ENCODE peak calls at places on chromosome 2, in eight cellular contexts. One of them, this sample, is unnamed.

GRCh38 chr2:118255771-118256372 is 167.6 kb downstream of the INSIG2 start:
- DNase-seq in astrocyte of the hippocampus: no peak
- DNase-seq in stimulated activated CD4-positive, alpha-beta T cell treated with anti-CD3 and anti-CD28 coated beads, Interleukin-12 subunit alpha, Interleukin-12 subunit beta, amount 100 ng/mL, for 4 hours: no peak
- DNase-seq in nucleus accumbens: no peak
- DNase-seq in GM12865: no peak
- DNase-seq in stimulated activated CD8-positive, alpha-beta memory T cell treated with anti-CD3 and anti-CD28 coated beads, Interleukin-15, amount 100 ng/mL, for 1 hour: no peak
- DNase-seq in neuronal stem cell: peak; percentile 74
- DNase-seq in sigmoid colon: no peak
- DNase-seq in this sample: no peak

GRCh38 chr2:189798312-189799029 is 14.2 kb downstream of the PMS1 start:
- DNase-seq in astrocyte of the hippocampus: peak; percentile 59
- DNase-seq in stimulated activated CD4-positive, alpha-beta T cell treated with anti-CD3 and anti-CD28 coated beads, Interleukin-12 subunit alpha, Interleukin-12 subunit beta, amount 100 ng/mL, for 4 hours: no peak
- DNase-seq in nucleus accumbens: no peak
- DNase-seq in GM12865: peak; percentile 58
- DNase-seq in stimulated activated CD8-positive, alpha-beta memory T cell treated with anti-CD3 and anti-CD28 coated beads, Interleukin-15, amount 100 ng/mL, for 1 hour: no peak
- DNase-seq in neuronal stem cell: no peak
- DNase-seq in sigmoid colon: no peak
- DNase-seq in this sample: no peak

GRCh38 chr2:9877026-9877425 is 33.8 kb downstream of the TAF1B start:
- DNase-seq in astrocyte of the hippocampus: no peak
- DNase-seq in stimulated activated CD4-positive, alpha-beta T cell treated with anti-CD3 and anti-CD28 coated beads, Interleukin-12 subunit alpha, Interleukin-12 subunit beta, amount 100 ng/mL, for 4 hours: no peak
- DNase-seq in nucleus accumbens: no peak
- DNase-seq in GM12865: no peak
- DNase-seq in stimulated activated CD8-positive, alpha-beta memory T cell treated with anti-CD3 and anti-CD28 coated beads, Interleukin-15, amount 100 ng/mL, for 1 hour: no peak
- DNase-seq in neuronal stem cell: no peak
- DNase-seq in sigmoid colon: no peak
- DNase-seq in this sample: no peak

GRCh38 chr2:215870986-215871385 is 142.4 kb downstream of the MREG start:
- DNase-seq in astrocyte of the hippocampus: no peak
- DNase-seq in stimulated activated CD4-positive, alpha-beta T cell treated with anti-CD3 and anti-CD28 coated beads, Interleukin-12 subunit alpha, Interleukin-12 subunit beta, amount 100 ng/mL, for 4 hours: no peak
- DNase-seq in nucleus accumbens: no peak
- DNase-seq in GM12865: peak; percentile 16
- DNase-seq in stimulated activated CD8-positive, alpha-beta memory T cell treated with anti-CD3 and anti-CD28 coated beads, Interleukin-15, amount 100 ng/mL, for 1 hour: no peak
- DNase-seq in neuronal stem cell: no peak
- DNase-seq in sigmoid colon: no peak
- DNase-seq in this sample: no peak

GRCh38 chr2:119246884-119247843 is 23.5 kb downstream of the STEAP3 start:
- DNase-seq in astrocyte of the hippocampus: no peak
- DNase-seq in stimulated activated CD4-positive, alpha-beta T cell treated with anti-CD3 and anti-CD28 coated beads, Interleukin-12 subunit alpha, Interleukin-12 subunit beta, amount 100 ng/mL, for 4 hours: no peak
- DNase-seq in nucleus accumbens: no peak
- DNase-seq in GM12865: no peak
- DNase-seq in stimulated activated CD8-positive, alpha-beta memory T cell treated with anti-CD3 and anti-CD28 coated beads, Interleukin-15, amount 100 ng/mL, for 1 hour: no peak
- DNase-seq in neuronal stem cell: no peak
- DNase-seq in sigmoid colon: no peak
- DNase-seq in this sample: no peak

GRCh38 chr2:174607989-174608865 is 10.6 kb upstream of the WIPF1 start:
- DNase-seq in astrocyte of the hippocampus: no peak
- DNase-seq in stimulated activated CD4-positive, alpha-beta T cell treated with anti-CD3 and anti-CD28 coated beads, Interleukin-12 subunit alpha, Interleukin-12 subunit beta, amount 100 ng/mL, for 4 hours: no peak
- DNase-seq in nucleus accumbens: no peak
- DNase-seq in GM12865: peak; percentile 94
- DNase-seq in stimulated activated CD8-positive, alpha-beta memory T cell treated with anti-CD3 and anti-CD28 coated beads, Interleukin-15, amount 100 ng/mL, for 1 hour: no peak
- DNase-seq in neuronal stem cell: no peak
- DNase-seq in sigmoid colon: no peak
- DNase-seq in this sample: no peak

GRCh38 chr2:58701688-58702301 is 460.7 kb upstream of the FANCL start:
- DNase-seq in astrocyte of the hippocampus: peak; percentile 9
- DNase-seq in stimulated activated CD4-positive, alpha-beta T cell treated with anti-CD3 and anti-CD28 coated beads, Interleukin-12 subunit alpha, Interleukin-12 subunit beta, amount 100 ng/mL, for 4 hours: no peak
- DNase-seq in nucleus accumbens: no peak
- DNase-seq in GM12865: no peak
- DNase-seq in stimulated activated CD8-positive, alpha-beta memory T cell treated with anti-CD3 and anti-CD28 coated beads, Interleukin-15, amount 100 ng/mL, for 1 hour: no peak
- DNase-seq in neuronal stem cell: no peak
- DNase-seq in sigmoid colon: no peak
- DNase-seq in this sample: no peak

GRCh38 chr2:40488101-40488598 is 36.3 kb upstream of the SLC8A1 start:
- DNase-seq in astrocyte of the hippocampus: peak; percentile 56
- DNase-seq in stimulated activated CD4-positive, alpha-beta T cell treated with anti-CD3 and anti-CD28 coated beads, Interleukin-12 subunit alpha, Interleukin-12 subunit beta, amount 100 ng/mL, for 4 hours: no peak
- DNase-seq in nucleus accumbens: no peak
- DNase-seq in GM12865: no peak
- DNase-seq in stimulated activated CD8-positive, alpha-beta memory T cell treated with anti-CD3 and anti-CD28 coated beads, Interleukin-15, amount 100 ng/mL, for 1 hour: no peak
- DNase-seq in neuronal stem cell: peak; percentile 44
- DNase-seq in sigmoid colon: no peak
- DNase-seq in this sample: no peak

GRCh38 chr2:107402330-107402729 is 424.4 kb upstream of the RGPD4 start:
- DNase-seq in astrocyte of the hippocampus: no peak
- DNase-seq in stimulated activated CD4-positive, alpha-beta T cell treated with anti-CD3 and anti-CD28 coated beads, Interleukin-12 subunit alpha, Interleukin-12 subunit beta, amount 100 ng/mL, for 4 hours: no peak
- DNase-seq in nucleus accumbens: no peak
- DNase-seq in GM12865: peak; percentile 2
- DNase-seq in stimulated activated CD8-positive, alpha-beta memory T cell treated with anti-CD3 and anti-CD28 coated beads, Interleukin-15, amount 100 ng/mL, for 1 hour: no peak
- DNase-seq in neuronal stem cell: no peak
- DNase-seq in sigmoid colon: no peak
- DNase-seq in this sample: no peak

GRCh38 chr2:135585586-135585985 is 54.3 kb downstream of the R3HDM1 start:
- DNase-seq in astrocyte of the hippocampus: no peak
- DNase-seq in stimulated activated CD4-positive, alpha-beta T cell treated with anti-CD3 and anti-CD28 coated beads, Interleukin-12 subunit alpha, Interleukin-12 subunit beta, amount 100 ng/mL, for 4 hours: no peak
- DNase-seq in nucleus accumbens: no peak
- DNase-seq in GM12865: peak; percentile 3
- DNase-seq in stimulated activated CD8-positive, alpha-beta memory T cell treated with anti-CD3 and anti-CD28 coated beads, Interleukin-15, amount 100 ng/mL, for 1 hour: no peak
- DNase-seq in neuronal stem cell: no peak
- DNase-seq in sigmoid colon: no peak
- DNase-seq in this sample: no peak

GRCh38 chr2:30964334-30964733 is 157.1 kb upstream of the CAPN13 start:
- DNase-seq in astrocyte of the hippocampus: no peak
- DNase-seq in stimulated activated CD4-positive, alpha-beta T cell treated with anti-CD3 and anti-CD28 coated beads, Interleukin-12 subunit alpha, Interleukin-12 subunit beta, amount 100 ng/mL, for 4 hours: no peak
- DNase-seq in nucleus accumbens: no peak
- DNase-seq in GM12865: no peak
- DNase-seq in stimulated activated CD8-positive, alpha-beta memory T cell treated with anti-CD3 and anti-CD28 coated beads, Interleukin-15, amount 100 ng/mL, for 1 hour: no peak
- DNase-seq in neuronal stem cell: no peak
- DNase-seq in sigmoid colon: no peak
- DNase-seq in this sample: no peak

GRCh38 chr2:26587966-26588365 is 53.2 kb downstream of the CIB4 start:
- DNase-seq in astrocyte of the hippocampus: no peak
- DNase-seq in stimulated activated CD4-positive, alpha-beta T cell treated with anti-CD3 and anti-CD28 coated beads, Interleukin-12 subunit alpha, Interleukin-12 subunit beta, amount 100 ng/mL, for 4 hours: no peak
- DNase-seq in nucleus accumbens: no peak
- DNase-seq in GM12865: no peak
- DNase-seq in stimulated activated CD8-positive, alpha-beta memory T cell treated with anti-CD3 and anti-CD28 coated beads, Interleukin-15, amount 100 ng/mL, for 1 hour: no peak
- DNase-seq in neuronal stem cell: no peak
- DNase-seq in sigmoid colon: peak; percentile 35
- DNase-seq in this sample: no peak

GRCh38 chr2:159893439-159893838 is 95.4 kb upstream of the CD302 start:
- DNase-seq in astrocyte of the hippocampus: no peak
- DNase-seq in stimulated activated CD4-positive, alpha-beta T cell treated with anti-CD3 and anti-CD28 coated beads, Interleukin-12 subunit alpha, Interleukin-12 subunit beta, amount 100 ng/mL, for 4 hours: no peak
- DNase-seq in nucleus accumbens: no peak
- DNase-seq in GM12865: peak; percentile 53
- DNase-seq in stimulated activated CD8-positive, alpha-beta memory T cell treated with anti-CD3 and anti-CD28 coated beads, Interleukin-15, amount 100 ng/mL, for 1 hour: no peak
- DNase-seq in neuronal stem cell: no peak
- DNase-seq in sigmoid colon: no peak
- DNase-seq in this sample: no peak

GRCh38 chr2:217637268-217637615 is 365.6 kb downstream of the TNS1 start:
- DNase-seq in astrocyte of the hippocampus: no peak
- DNase-seq in stimulated activated CD4-positive, alpha-beta T cell treated with anti-CD3 and anti-CD28 coated beads, Interleukin-12 subunit alpha, Interleukin-12 subunit beta, amount 100 ng/mL, for 4 hours: no peak
- DNase-seq in nucleus accumbens: no peak
- DNase-seq in GM12865: no peak
- DNase-seq in stimulated activated CD8-positive, alpha-beta memory T cell treated with anti-CD3 and anti-CD28 coated beads, Interleukin-15, amount 100 ng/mL, for 1 hour: no peak
- DNase-seq in neuronal stem cell: no peak
- DNase-seq in sigmoid colon: no peak
- DNase-seq in this sample: no peak

GRCh38 chr2:56183643-56184499 is at the start of gene CCDC85A:
- DNase-seq in astrocyte of the hippocampus: peak; percentile 95
- DNase-seq in stimulated activated CD4-positive, alpha-beta T cell treated with anti-CD3 and anti-CD28 coated beads, Interleukin-12 subunit alpha, Interleukin-12 subunit beta, amount 100 ng/mL, for 4 hours: peak; percentile 64
- DNase-seq in nucleus accumbens: peak; percentile 55
- DNase-seq in GM12865: peak; percentile 79
- DNase-seq in stimulated activated CD8-positive, alpha-beta memory T cell treated with anti-CD3 and anti-CD28 coated beads, Interleukin-15, amount 100 ng/mL, for 1 hour: peak; percentile 13
- DNase-seq in neuronal stem cell: peak; percentile 89
- DNase-seq in sigmoid colon: peak; percentile 83
- DNase-seq in this sample: peak; percentile 83

GRCh38 chr2:23414876-23415275 is 29.9 kb downstream of the KLHL29 start:
- DNase-seq in astrocyte of the hippocampus: no peak
- DNase-seq in stimulated activated CD4-positive, alpha-beta T cell treated with anti-CD3 and anti-CD28 coated beads, Interleukin-12 subunit alpha, Interleukin-12 subunit beta, amount 100 ng/mL, for 4 hours: no peak
- DNase-seq in nucleus accumbens: no peak
- DNase-seq in GM12865: no peak
- DNase-seq in stimulated activated CD8-positive, alpha-beta memory T cell treated with anti-CD3 and anti-CD28 coated beads, Interleukin-15, amount 100 ng/mL, for 1 hour: no peak
- DNase-seq in neuronal stem cell: no peak
- DNase-seq in sigmoid colon: no peak
- DNase-seq in this sample: no peak

GRCh38 chr2:70789304-70790078 is 952 bp downstream of the FIGLA start:
- DNase-seq in astrocyte of the hippocampus: peak; percentile 80
- DNase-seq in stimulated activated CD4-positive, alpha-beta T cell treated with anti-CD3 and anti-CD28 coated beads, Interleukin-12 subunit alpha, Interleukin-12 subunit beta, amount 100 ng/mL, for 4 hours: peak; percentile 69
- DNase-seq in nucleus accumbens: peak; percentile 20
- DNase-seq in GM12865: peak; percentile 58
- DNase-seq in stimulated activated CD8-positive, alpha-beta memory T cell treated with anti-CD3 and anti-CD28 coated beads, Interleukin-15, amount 100 ng/mL, for 1 hour: peak; percentile 33
- DNase-seq in neuronal stem cell: peak; percentile 68
- DNase-seq in sigmoid colon: peak; percentile 71
- DNase-seq in this sample: peak; percentile 36

GRCh38 chr2:119641562-119642258 is 37.3 kb upstream of the TMEM177 start:
- DNase-seq in astrocyte of the hippocampus: peak; percentile 93
- DNase-seq in stimulated activated CD4-positive, alpha-beta T cell treated with anti-CD3 and anti-CD28 coated beads, Interleukin-12 subunit alpha, Interleukin-12 subunit beta, amount 100 ng/mL, for 4 hours: peak; percentile 67
- DNase-seq in nucleus accumbens: peak; percentile 34
- DNase-seq in GM12865: peak; percentile 77
- DNase-seq in stimulated activated CD8-positive, alpha-beta memory T cell treated with anti-CD3 and anti-CD28 coated beads, Interleukin-15, amount 100 ng/mL, for 1 hour: peak; percentile 51
- DNase-seq in neuronal stem cell: peak; percentile 70
- DNase-seq in sigmoid colon: peak; percentile 73
- DNase-seq in this sample: peak; percentile 71

GRCh38 chr2:207149253-207150213 is 16.2 kb downstream of the KLF7 start:
- DNase-seq in astrocyte of the hippocampus: no peak
- DNase-seq in stimulated activated CD4-positive, alpha-beta T cell treated with anti-CD3 and anti-CD28 coated beads, Interleukin-12 subunit alpha, Interleukin-12 subunit beta, amount 100 ng/mL, for 4 hours: no peak
- DNase-seq in nucleus accumbens: no peak
- DNase-seq in GM12865: peak; percentile 42
- DNase-seq in stimulated activated CD8-positive, alpha-beta memory T cell treated with anti-CD3 and anti-CD28 coated beads, Interleukin-15, amount 100 ng/mL, for 1 hour: no peak
- DNase-seq in neuronal stem cell: no peak
- DNase-seq in sigmoid colon: no peak
- DNase-seq in this sample: no peak

GRCh38 chr2:106054880-106055655 is 139.0 kb downstream of the UXS1 start:
- DNase-seq in astrocyte of the hippocampus: no peak
- DNase-seq in stimulated activated CD4-positive, alpha-beta T cell treated with anti-CD3 and anti-CD28 coated beads, Interleukin-12 subunit alpha, Interleukin-12 subunit beta, amount 100 ng/mL, for 4 hours: no peak
- DNase-seq in nucleus accumbens: no peak
- DNase-seq in GM12865: no peak
- DNase-seq in stimulated activated CD8-positive, alpha-beta memory T cell treated with anti-CD3 and anti-CD28 coated beads, Interleukin-15, amount 100 ng/mL, for 1 hour: no peak
- DNase-seq in neuronal stem cell: no peak
- DNase-seq in sigmoid colon: no peak
- DNase-seq in this sample: no peak

GRCh38 chr2:102046135-102046901 is 54.6 kb downstream of the IL1R2 start:
- DNase-seq in astrocyte of the hippocampus: no peak
- DNase-seq in stimulated activated CD4-positive, alpha-beta T cell treated with anti-CD3 and anti-CD28 coated beads, Interleukin-12 subunit alpha, Interleukin-12 subunit beta, amount 100 ng/mL, for 4 hours: no peak
- DNase-seq in nucleus accumbens: no peak
- DNase-seq in GM12865: no peak
- DNase-seq in stimulated activated CD8-positive, alpha-beta memory T cell treated with anti-CD3 and anti-CD28 coated beads, Interleukin-15, amount 100 ng/mL, for 1 hour: no peak
- DNase-seq in neuronal stem cell: no peak
- DNase-seq in sigmoid colon: no peak
- DNase-seq in this sample: no peak

This sample was measured in transverse colon.